ENCODE peak calls at places on chromosomes 11 and 22, in six cellular contexts. N is colonic mucosa, I is HCT116, Z is tibial artery, X is A549, G is bronchial epithelial cell. Y is an unnamed sample.

GRCh38 chr11:43573233-43573632 is 107.3 kb upstream of the HSD17B12 start:
- DNase-seq in G (no peak), Z (no peak), X (no peak), I (peak; percentile 16), N (no peak), Y (no peak)

GRCh38 chr22:30742291-30743256 is 47.9 kb downstream of the OSBP2 start:
- DNase-seq in N (no peak), I (no peak), G (no peak), Z (no peak), X (no peak), Y (no peak)

GRCh38 chr11:61800331-61801281 is 7.9 kb downstream of the FEN1 start:
- DNase-seq in G (no peak), I (no peak), X (no peak), Z (no peak), N (no peak), Y (no peak)

GRCh38 chr11:130609121-130610035 is 160.9 kb downstream of the ADAMTS15 start:
- DNase-seq in N (peak; percentile 71), I (no peak), X (no peak), G (peak; percentile 38), Z (peak; percentile 98), Y (peak; percentile 96)

GRCh38 chr22:28799125-28799833 is 1.1 kb downstream of the XBP1 start:
- DNase-seq in X (peak; percentile 71), Z (peak; percentile 80), G (peak; percentile 91), N (peak; percentile 62), I (peak; percentile 35), Y (peak; percentile 89)

GRCh38 chr11:20226936-20227335 is 66.7 kb upstream of the DBX1 start:
- DNase-seq in G (no peak), Z (no peak), I (no peak), N (no peak), X (no peak), Y (no peak)

GRCh38 chr11:131694526-131695424 is 324.4 kb downstream of the NTM start:
- DNase-seq in N (peak; percentile 81), X (peak; percentile 41), I (peak; percentile 13), G (peak; percentile 57), Z (peak; percentile 86), Y (peak; percentile 78)

GRCh38 chr11:45028921-45029680 is 78.4 kb upstream of the TP53I11 start:
- DNase-seq in N (no peak), Z (no peak), X (no peak), G (no peak), I (no peak), Y (peak; percentile 57)

GRCh38 chr22:46056169-46057041 is 79.4 kb upstream of the WNT7B start:
- DNase-seq in I (no peak), G (no peak), X (no peak), N (no peak), Z (peak; percentile 76), Y (no peak)

GRCh38 chr11:78044706-78045105 is 19.0 kb upstream of the THRSP start:
- DNase-seq in Z (no peak), X (no peak), G (no peak), N (peak; percentile 87), I (no peak), Y (no peak)

GRCh38 chr22:33000342-33001280 is 57.6 kb downstream of the SYN3 start:
- DNase-seq in I (no peak), Z (no peak), X (peak; percentile 8), G (no peak), N (peak; percentile 34), Y (peak; percentile 76)

GRCh38 chr11:115408036-115408911 is 95.9 kb downstream of the CADM1 start:
- DNase-seq in X (no peak), G (no peak), Z (no peak), I (no peak), N (no peak), Y (no peak)

GRCh38 chr11:31340903-31341572 is 28.5 kb downstream of the DCDC1 start:
- DNase-seq in X (peak; percentile 15), G (peak; percentile 43), N (peak; percentile 21), Z (no peak), I (peak; percentile 26), Y (no peak)

GRCh38 chr11:22138264-22138663 is 54.6 kb upstream of the ANO5 start:
- DNase-seq in X (no peak), N (no peak), G (no peak), I (no peak), Z (no peak), Y (no peak)

GRCh38 chr11:77999446-77999845 is 5.0 kb upstream of the INTS4 start:
- DNase-seq in X (no peak), N (no peak), I (no peak), G (no peak), Z (no peak), Y (no peak)

GRCh38 chr11:111531687-111532364 is 8.7 kb upstream of the LAYN start:
- DNase-seq in X (peak; percentile 80), Z (no peak), I (peak; percentile 3), G (peak; percentile 96), N (no peak), Y (no peak)

DNA sequence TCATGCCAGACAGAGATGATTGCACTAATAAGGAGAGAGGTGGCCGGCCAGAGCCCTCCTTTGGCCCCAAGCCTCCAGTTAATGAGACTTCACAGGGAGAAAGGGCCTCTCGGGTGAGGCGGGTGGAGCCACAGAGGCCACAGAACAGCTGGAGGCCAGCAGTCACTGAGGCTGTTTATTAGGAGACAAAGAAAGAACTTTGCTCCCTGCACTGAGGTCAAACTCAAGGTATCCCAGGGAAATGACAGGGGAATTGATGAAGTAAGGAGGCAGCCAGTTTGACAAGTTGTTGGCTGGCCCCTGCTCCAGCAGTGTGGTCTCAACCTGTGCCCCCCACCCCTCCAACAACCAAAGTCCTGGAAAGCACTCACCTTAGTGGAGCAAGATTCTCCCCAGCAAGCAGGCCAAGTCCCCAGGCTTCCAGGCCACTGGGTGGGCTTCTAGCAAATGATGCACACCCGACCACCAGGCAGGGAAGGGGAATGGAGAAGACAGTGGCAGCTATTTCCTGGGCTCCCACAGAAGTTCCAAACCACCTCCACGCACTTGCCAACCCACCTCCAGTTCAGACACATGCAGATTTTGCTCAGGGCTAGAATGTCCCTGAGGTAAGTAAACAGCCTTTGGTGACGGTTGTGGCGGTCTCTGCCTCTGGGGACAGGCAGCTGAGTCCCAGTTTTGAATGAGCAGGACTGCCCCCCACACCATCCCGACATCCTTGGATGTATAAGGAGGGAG is 53.2 kb downstream of the RPUSD4 start:
- DNase-seq in N (no peak), Z (no peak), X (no peak), I (no peak), G (no peak), Y (no peak)
- H3K4me3 ChIP-seq in N (no peak overlapping the region), Z (no peak overlapping the region), X (no peak overlapping the region), I (no peak overlapping the region), G (no peak overlapping the region), Y (no peak overlapping the region)

GRCh38 chr22:35961480-35961902 is 67.1 kb downstream of the RBFOX2 start:
- DNase-seq in N (no peak), X (peak; percentile 7), G (peak; percentile 45), I (no peak), Z (no peak), Y (peak; percentile 75)
- H3K4me3 ChIP-seq in N (no peak overlapping the region), X (no peak overlapping the region), G (no peak overlapping the region), I (no peak overlapping the region), Z (peak overlapping the region; percentile 29), Y (no peak overlapping the region)

GRCh38 chr11:134923441-134923840 is 511.4 kb upstream of the B3GAT1 start:
- DNase-seq in G (no peak), Z (no peak), X (no peak), N (no peak), I (no peak), Y (no peak)
- H3K4me3 ChIP-seq in G (no peak overlapping the region), Z (no peak overlapping the region), X (no peak overlapping the region), N (no peak overlapping the region), I (no peak overlapping the region), Y (no peak overlapping the region)

DNA sequence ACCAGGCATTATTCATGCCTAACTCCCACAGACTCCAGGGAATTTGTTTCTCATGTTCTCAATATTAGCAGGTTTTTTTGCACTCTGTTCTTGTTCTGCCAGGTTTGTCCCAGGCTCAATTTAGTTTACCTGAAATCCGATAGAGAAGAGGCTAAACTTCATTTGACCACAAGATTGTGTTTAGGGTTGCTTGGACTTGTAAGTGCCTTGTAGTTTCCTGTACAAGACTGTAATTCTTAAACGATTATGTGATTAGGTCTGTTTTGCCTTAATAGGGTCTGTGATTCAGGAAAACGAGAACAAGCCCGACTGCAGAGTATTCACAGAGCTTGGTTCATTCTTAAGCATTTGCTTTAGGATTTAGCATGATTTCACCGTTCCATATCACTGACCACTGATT is 1.8 kb downstream of the PRSS23 start:
- DNase-seq in I (no peak), N (no peak), X (no peak), G (peak; percentile 80), Z (no peak), Y (no peak)
- H3K4me3 ChIP-seq in I (no peak overlapping the region), N (peak overlapping the region; percentile 2), X (peak overlapping the region; percentile 85), G (peak overlapping the region; percentile 75), Z (peak overlapping the region; percentile 94), Y (no peak overlapping the region)

GRCh38 chr11:35360059-35360530 is 59.3 kb downstream of the SLC1A2 start:
- DNase-seq in N (no peak), I (no peak), Z (no peak), G (no peak), X (no peak), Y (no peak)
- H3K4me3 ChIP-seq in N (no peak overlapping the region), I (no peak overlapping the region), Z (no peak overlapping the region), G (no peak overlapping the region), X (no peak overlapping the region), Y (no peak overlapping the region)

GRCh38 chr11:16792426-16792825 is 54.0 kb downstream of the C11orf58 start:
- DNase-seq in X (no peak), G (no peak), N (no peak), Z (no peak), I (no peak), Y (no peak)

GRCh38 chr11:16789560-16790483 is 51.4 kb downstream of the C11orf58 start:
- DNase-seq in X (no peak), N (no peak), G (no peak), Z (no peak), I (no peak), Y (no peak)

GRCh38 chr11:16793009-16793408 is 54.6 kb downstream of the C11orf58 start:
- DNase-seq in X (no peak), Z (no peak), G (no peak), N (no peak), I (no peak), Y (no peak)

GRCh38 chr11:16790484-16791240 is 52.2 kb downstream of the C11orf58 start:
- DNase-seq in Z (no peak), I (no peak), N (no peak), G (no peak), X (no peak), Y (no peak)

DNA sequence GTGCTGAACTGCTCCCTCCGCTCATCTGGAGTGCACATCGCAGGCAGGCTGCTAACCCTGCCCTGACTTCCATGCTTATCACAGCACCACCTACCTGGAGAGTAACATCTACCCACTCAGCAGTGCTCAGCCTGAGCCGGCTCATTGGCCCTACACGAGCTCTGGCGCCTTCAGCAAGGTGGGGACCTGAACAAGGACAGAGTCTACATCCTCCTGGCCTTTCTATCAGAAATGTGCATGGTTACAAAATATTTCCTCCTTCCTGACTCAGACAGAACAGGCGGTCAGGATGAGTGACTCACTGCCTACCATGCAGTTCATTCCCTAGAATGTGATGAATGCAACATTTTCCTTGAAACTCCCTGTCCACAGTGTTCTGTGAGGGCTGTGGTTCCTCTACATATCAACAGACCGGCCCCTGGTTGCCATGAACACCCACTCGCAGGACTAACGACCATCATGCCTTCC is 53.1 kb downstream of the C11orf58 start:
- DNase-seq in N (no peak), G (peak; percentile 90), Z (peak; percentile 75), X (peak; percentile 68), I (peak; percentile 62), Y (peak; percentile 79)
- H3K4me3 ChIP-seq in N (no peak overlapping the region), G (no peak overlapping the region), Z (no peak overlapping the region), X (no peak overlapping the region), I (peak overlapping the region; percentile 7), Y (no peak overlapping the region)